ENCODE peak calls at places on chromosomes 13 and 19, in eight cellular contexts. C is heart right ventricle, J is uterus, T is hepatocyte, O is left ventricle myocardium inferior, S is nephron progenitor cell, K is psoas muscle, D is cardiac muscle cell. L is an unnamed sample.

GRCh38 chr13:72648513-72649065 is 78.8 kb downstream of the MZT1 start:
- DNase-seq in D (peak), O (no peak), J (no peak), S (no peak), C (no peak), K (no peak), T (peak), L (no peak)

GRCh38 chr13:41622545-41623429 is 165.4 kb downstream of the RGCC start:
- DNase-seq in K (no peak), D (peak), C (no peak), S (no peak), T (peak), O (no peak), J (peak), L (no peak)

GRCh38 chr19:41261474-41262190 is 2.5 kb upstream of the HNRNPUL1 start:
- DNase-seq in T (peak), J (no peak), K (no peak), D (no peak), C (peak), S (no peak), O (no peak), L (no peak)

GRCh38 chr19:41997851-41998229 is 3.8 kb upstream of the ATP1A3 start:
- DNase-seq in D (no peak), O (no peak), J (no peak), K (no peak), C (no peak), T (no peak), S (no peak), L (no peak)

GRCh38 chr19:32302778-32303177 is 42.6 kb upstream of the ZNF507 start:
- DNase-seq in K (no peak), S (no peak), D (no peak), C (no peak), O (no peak), J (no peak), T (no peak), L (no peak)

GRCh38 chr13:29964181-29964845 is 113.9 kb upstream of the UBL3 start:
- DNase-seq in C (no peak), D (no peak), S (no peak), T (no peak), J (no peak), K (no peak), O (no peak), L (no peak)

GRCh38 chr19:30602661-30603322 is 230.6 kb downstream of the ZNF536 start:
- DNase-seq in D (no peak), S (no peak), C (no peak), J (no peak), O (no peak), K (no peak), T (no peak), L (no peak)

GRCh38 chr19:4911314-4911713 is 2.0 kb downstream of the UHRF1 start:
- DNase-seq in K (no peak), O (no peak), S (no peak), D (peak), T (no peak), J (no peak), C (no peak), L (no peak)

GRCh38 chr19:41226053-41226873 is 7.2 kb downstream of the AXL start:
- DNase-seq in D (peak), J (peak), C (peak), T (peak), S (peak), K (peak), O (peak), L (peak)

GRCh38 chr19:6761053-6761676 is 6.1 kb downstream of the SH2D3A start:
- DNase-seq in T (no peak), J (no peak), K (no peak), S (no peak), C (no peak), O (no peak), D (no peak), L (no peak)

GRCh38 chr13:109622006-109622405 is 164.4 kb downstream of the IRS2 start:
- DNase-seq in S (no peak), T (no peak), D (no peak), O (no peak), C (no peak), K (no peak), J (no peak), L (peak)

GRCh38 chr13:57253551-57253950 is 86.6 kb downstream of the PRR20E start:
- DNase-seq in S (no peak), O (no peak), D (no peak), K (no peak), T (no peak), C (no peak), J (no peak), L (no peak)

DNA sequence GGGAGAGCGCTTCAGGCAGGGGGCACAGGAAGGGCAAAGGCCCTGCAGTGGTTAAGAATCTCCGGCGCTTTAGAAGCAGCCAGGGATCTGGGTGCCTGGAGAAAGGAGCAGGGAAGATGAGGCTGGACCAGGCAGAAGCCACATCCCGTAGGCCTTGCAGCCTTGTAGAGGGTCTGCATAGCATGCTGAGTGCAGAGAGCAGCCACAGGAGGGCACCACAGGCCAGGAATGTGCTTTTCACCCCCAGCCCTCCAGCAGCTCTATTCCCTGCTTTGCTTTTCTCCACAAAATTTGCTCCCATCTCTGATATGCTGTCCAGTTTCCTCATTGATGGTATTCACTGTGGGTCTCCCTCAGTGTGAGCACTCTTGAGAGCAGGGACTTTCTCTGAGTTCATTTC is 5.7 kb downstream of the WDR62 start:
- DNase-seq in T (peak), J (peak), D (peak), K (peak), S (peak), C (peak), O (peak), L (no peak)
- TF ChIP-seq CTCF in T (peak), J (no peak), D (peak), K (peak), S (peak), C (peak), O (peak), L (no peak)

GRCh38 chr13:23707674-23708073 is 137.5 kb downstream of the TNFRSF19 start:
- DNase-seq in T (no peak), S (no peak), O (no peak), J (no peak), K (no peak), C (no peak), D (peak), L (no peak)

GRCh38 chr13:23710366-23710765 is 140.2 kb downstream of the TNFRSF19 start:
- DNase-seq in K (no peak), D (no peak), O (no peak), J (no peak), S (no peak), T (no peak), C (no peak), L (no peak)

GRCh38 chr13:23711355-23711754 is 141.1 kb downstream of the TNFRSF19 start:
- DNase-seq in C (no peak), K (no peak), O (no peak), J (no peak), T (no peak), S (no peak), D (no peak), L (no peak)

GRCh38 chr13:23705578-23705977 is 135.4 kb downstream of the TNFRSF19 start:
- DNase-seq in T (no peak), K (no peak), S (no peak), C (no peak), J (no peak), D (peak), O (no peak), L (no peak)

GRCh38 chr13:23709521-23709920 is 139.3 kb downstream of the TNFRSF19 start:
- DNase-seq in J (no peak), O (no peak), T (no peak), D (no peak), C (peak), K (no peak), S (no peak), L (no peak)
- TF ChIP-seq CTCF in J (no peak), O (peak), T (no peak), D (no peak), C (peak), K (no peak), S (no peak), L (no peak)

GRCh38 chr19:48169974-48170803 is at the start of the genes LIG1 and ZSWIM9:
- DNase-seq in O (peak), C (peak), D (peak), S (peak), T (peak), K (peak), J (peak), L (peak)
- TF ChIP-seq CTCF in O (peak), C (peak), D (peak), S (no peak), T (no peak), K (no peak), J (peak), L (no peak)

GRCh38 chr19:34963531-34964406 is at the start of gene ZNF792:
- DNase-seq in K (peak), T (peak), J (peak), D (peak), C (peak), S (peak), O (peak), L (no peak)
- TF ChIP-seq CTCF in K (no peak), T (no peak), J (no peak), D (no peak), C (no peak), S (no peak), O (no peak), L (no peak)

DNA sequence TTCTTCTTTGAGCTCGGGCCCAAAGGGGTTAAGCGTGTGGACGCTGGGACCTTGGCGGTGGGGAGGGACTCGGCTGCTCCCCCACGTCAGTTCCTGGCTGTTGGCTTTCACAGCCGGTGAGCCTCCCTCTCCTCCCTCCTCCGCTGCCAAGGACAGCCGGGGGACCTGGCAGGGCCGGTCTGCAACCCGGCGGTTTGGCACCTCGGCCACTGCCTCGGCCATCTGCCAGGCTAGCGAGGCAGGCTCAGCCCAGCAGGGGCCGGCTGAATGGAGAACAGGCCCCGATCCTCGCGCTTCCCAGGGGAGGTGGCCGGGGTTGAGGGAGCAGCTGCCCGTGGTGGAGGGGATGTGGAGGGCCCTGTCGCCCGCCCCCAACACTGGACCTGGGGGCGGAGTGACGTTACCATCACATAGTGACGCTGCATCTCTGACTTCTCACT is 5.0 kb downstream of the TLE5 start:
- DNase-seq in O (peak), C (peak), K (peak), D (peak), T (peak), J (peak), S (peak), L (peak)
- TF ChIP-seq CTCF in O (peak), C (no peak), K (peak), D (peak), T (no peak), J (no peak), S (no peak), L (no peak)

GRCh38 chr19:38769635-38770211 is 3.6 kb downstream of the LGALS7 start:
- DNase-seq in D (peak), T (peak), J (peak), O (peak), C (peak), K (peak), S (peak), L (peak)
- TF ChIP-seq CTCF in D (peak), T (peak), J (peak), O (peak), C (peak), K (peak), S (peak), L (peak)

DNA sequence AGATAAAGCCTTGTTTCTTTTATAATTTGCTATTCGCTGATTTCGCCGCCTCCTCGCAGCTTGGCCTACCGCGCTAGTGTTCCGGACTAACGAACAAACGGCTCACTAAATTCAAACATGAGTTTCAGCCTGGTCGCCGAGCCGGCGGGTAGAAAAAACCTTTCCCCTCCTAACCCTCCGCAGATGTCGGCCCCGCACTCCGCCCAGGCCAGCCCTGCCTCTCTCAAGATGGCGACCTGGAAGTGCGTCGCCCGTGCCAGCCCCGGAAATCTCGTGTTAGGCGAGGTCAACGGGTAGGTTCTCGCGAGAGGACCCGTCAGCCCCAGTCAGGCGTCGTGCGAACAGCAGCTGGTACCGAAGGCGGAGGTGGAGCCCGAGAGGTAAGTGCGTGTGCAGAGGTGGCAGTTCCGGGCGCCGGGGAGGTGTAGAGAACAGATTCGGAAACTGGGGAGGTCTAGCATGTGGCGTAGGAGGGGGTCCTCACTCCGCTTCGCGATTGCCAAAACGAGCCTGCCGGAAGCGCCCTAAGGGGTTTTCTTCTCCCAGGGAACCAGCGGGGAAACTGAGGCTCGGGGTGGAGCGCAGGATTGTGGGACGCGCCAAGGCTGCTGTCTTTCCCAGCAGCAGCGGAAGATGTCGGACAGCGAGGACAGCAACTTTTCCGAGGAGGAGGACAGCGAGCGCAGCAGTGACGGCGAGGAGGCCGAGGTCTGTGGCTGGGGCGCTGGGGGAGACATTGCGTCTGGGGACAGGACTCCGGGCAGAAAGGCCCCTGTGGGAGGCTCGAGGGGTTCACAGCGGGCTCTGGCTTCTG is at the start of gene SUPT5H:
- DNase-seq in K (peak), D (peak), O (peak), C (peak), T (peak), J (peak), S (peak), L (peak)
- TF ChIP-seq CTCF in K (no peak), D (no peak), O (no peak), C (no peak), T (no peak), J (no peak), S (no peak), L (no peak)

GRCh38 chr13:53342623-53343022 is 314.0 kb downstream of the OLFM4 start:
- DNase-seq in D (no peak), S (no peak), C (no peak), T (no peak), O (no peak), K (no peak), J (no peak), L (no peak)
- TF ChIP-seq CTCF in D (no peak), S (no peak), C (no peak), T (no peak), O (no peak), K (no peak), J (no peak), L (no peak)

GRCh38 chr19:18895038-18895827 is 725 bp downstream of the CERS1 start:
- DNase-seq in T (peak), O (no peak), C (no peak), K (peak), D (peak), J (peak), S (peak), L (no peak)
- TF ChIP-seq CTCF in T (peak), O (peak), C (peak), K (peak), D (peak), J (no peak), S (peak), L (no peak)

L was measured in coronary artery.